ENCODE peak calls at places on chromosomes 13 and 19, in seven cellular contexts. Z is endothelial cell, H is progenitor cell of endocrine pancreas, C is ELR, G is ovary, W is neuronal stem cell, R is HCT116. K is an unnamed sample.

GRCh38 chr19:55086730-55087541 is 11.3 kb downstream of the EPS8L1 start:
- DNase-seq in C (peak), R (no peak), W (peak), G (peak), Z (peak), H (peak), K (peak)

GRCh38 chr13:34066344-34066743 is 248.4 kb downstream of the RFC3 start:
- DNase-seq in H (no peak), Z (no peak), W (no peak), C (no peak), R (no peak), G (no peak), K (no peak)

GRCh38 chr13:89902223-89902622 is 1445.3 kb upstream of the MIR17HG start:
- DNase-seq in W (no peak), Z (no peak), G (no peak), R (no peak), C (no peak), H (no peak), K (no peak)

GRCh38 chr19:50172726-50173125 is 9.6 kb upstream of the IZUMO2 start:
- DNase-seq in C (no peak), G (no peak), Z (no peak), R (no peak), H (no peak), W (no peak), K (no peak)

GRCh38 chr13:101579291-101579802 is 126.9 kb downstream of the ITGBL1 start:
- DNase-seq in G (no peak), Z (no peak), C (no peak), R (no peak), W (no peak), H (no peak), K (no peak)

GRCh38 chr19:3986260-3987041 is 1.2 kb upstream of the EEF2 start:
- DNase-seq in R (peak), W (peak), Z (no peak), G (peak), H (no peak), C (peak), K (peak)

GRCh38 chr19:49690656-49691242 is at the start of gene CPT1C:
- DNase-seq in W (peak), R (no peak), H (peak), Z (peak), C (peak), G (peak), K (peak)

GRCh38 chr13:20708216-20708615 is 4.7 kb downstream of the IL17D start:
- DNase-seq in G (no peak), C (no peak), H (no peak), W (no peak), R (no peak), Z (no peak), K (no peak)

GRCh38 chr13:96499646-96500045 is 409.7 kb downstream of the HS6ST3 start:
- DNase-seq in W (no peak), C (no peak), Z (no peak), R (no peak), G (no peak), H (no peak), K (no peak)

GRCh38 chr13:112711528-112712265 is 21.9 kb downstream of the ATP11A start:
- DNase-seq in H (peak), W (peak), C (peak), Z (peak), G (peak), R (peak), K (peak)

GRCh38 chr13:82898625-82899024 is 983.6 kb downstream of the SLITRK1 start:
- DNase-seq in G (no peak), R (no peak), Z (no peak), H (no peak), W (no peak), C (no peak), K (no peak)

GRCh38 chr19:30674656-30675055 is 302.5 kb downstream of the ZNF536 start:
- DNase-seq in C (no peak), R (no peak), H (no peak), G (no peak), W (no peak), Z (no peak), K (no peak)

GRCh38 chr19:57025491-57025890 is 94.3 kb upstream of the USP29 start:
- DNase-seq in C (no peak), R (no peak), H (no peak), W (no peak), G (no peak), Z (no peak), K (no peak)

GRCh38 chr13:95793018-95793555 is 116.1 kb downstream of the DNAJC3 start:
- DNase-seq in G (no peak), R (no peak), C (no peak), W (no peak), Z (no peak), H (no peak), K (no peak)

GRCh38 chr19:16518061-16518460 is 21.9 kb downstream of the C19orf44 start:
- DNase-seq in H (no peak), Z (no peak), W (no peak), R (no peak), G (no peak), C (no peak), K (no peak)

GRCh38 chr19:10699650-10700335 is 1.4 kb upstream of the QTRT1 start:
- DNase-seq in W (no peak), G (no peak), Z (peak), R (peak), C (peak), H (no peak), K (no peak)

K was measured in ecto neural progenitor cell.